ENCODE peak calls at places on chromosomes 4 and X, in eight cellular contexts. X is fibroblast of lung, I is AG04450, F is cardiac fibroblast, Z is pancreas, L is lower leg skin, Y is suprapubic skin, R is Panc1. S is an unnamed sample.

GRCh38 chr4:26782168-26782829 is 78.3 kb upstream of the STIM2 start:
- DNase-seq in R (no peak), F (peak; percentile 60), X (no peak), Z (no peak), I (no peak), L (no peak), Y (no peak), S (no peak)

GRCh38 chr4:78320353-78320935 is 231.1 kb upstream of the ANXA3 start:
- DNase-seq in I (no peak), X (no peak), F (no peak), R (no peak), Y (no peak), L (no peak), Z (no peak), S (peak; percentile 31)

GRCh38 chrX:134512566-134512965 is 52.6 kb downstream of the HPRT1 start:
- DNase-seq in X (peak; percentile 64), R (no peak), Z (no peak), F (peak; percentile 58), L (no peak), I (peak; percentile 61), Y (no peak), S (peak; percentile 49)

GRCh38 chrX:13864264-13864663 is 47.4 kb upstream of the GPM6B start:
- DNase-seq in I (no peak), R (no peak), Y (no peak), Z (no peak), X (peak; percentile 40), L (no peak), F (peak; percentile 61), S (no peak)

GRCh38 chr4:177155454-177155853 is 154.2 kb upstream of the NEIL3 start:
- DNase-seq in R (no peak), F (no peak), Z (no peak), L (no peak), I (no peak), X (no peak), Y (no peak), S (no peak)

GRCh38 chrX:37697169-37697760 is 11.7 kb downstream of the XK start:
- DNase-seq in Y (no peak), L (no peak), X (no peak), F (no peak), I (no peak), Z (peak; percentile 7), R (no peak), S (peak; percentile 4)

GRCh38 chr4:54226399-54227260 is 2.5 kb upstream of the PDGFRA start:
- DNase-seq in Z (no peak), L (peak; percentile 62), I (peak; percentile 71), F (peak; percentile 95), Y (peak; percentile 80), X (peak; percentile 89), R (no peak), S (no peak)

GRCh38 chr4:67892253-67892652 is 8.5 kb upstream of the TMPRSS11D start:
- DNase-seq in X (no peak), I (no peak), F (no peak), L (no peak), R (no peak), Y (no peak), Z (no peak), S (no peak)

GRCh38 chr4:131309628-131310027 is 1839.5 kb upstream of the PCDH10 start:
- DNase-seq in L (no peak), I (no peak), X (no peak), R (no peak), Y (no peak), Z (no peak), F (no peak), S (no peak)

GRCh38 chr4:139656614-139657486 is 8.8 kb upstream of the MGST2 start:
- DNase-seq in R (no peak), F (peak; percentile 84), I (peak; percentile 51), Y (no peak), Z (peak; percentile 55), X (peak; percentile 73), L (peak; percentile 49), S (no peak)

GRCh38 chr4:60611762-60612496 is 588.2 kb upstream of the ADGRL3 start:
- DNase-seq in X (no peak), Z (no peak), Y (no peak), L (no peak), R (no peak), I (no peak), F (no peak), S (no peak)

GRCh38 chrX:122816288-122816687 is 367.8 kb upstream of the GRIA3 start:
- DNase-seq in I (no peak), L (no peak), F (no peak), R (no peak), X (no peak), Z (no peak), Y (no peak), S (no peak)

GRCh38 chrX:129779747-129780146 is at the start of gene SASH3:
- DNase-seq in F (no peak), X (no peak), L (peak; percentile 24), R (no peak), Y (no peak), Z (no peak), I (no peak), S (no peak)

GRCh38 chrX:45799576-45799975 is 598.9 kb upstream of the DIPK2B start:
- DNase-seq in I (no peak), Y (no peak), L (no peak), X (no peak), Z (no peak), F (no peak), R (no peak), S (no peak)

GRCh38 chrX:45806410-45807121 is 605.9 kb upstream of the DIPK2B start:
- DNase-seq in L (no peak), X (peak; percentile 95), Y (no peak), R (no peak), I (no peak), Z (no peak), F (peak; percentile 85), S (peak; percentile 92)

GRCh38 chrX:45807572-45808425 is 607.1 kb upstream of the DIPK2B start:
- DNase-seq in Y (no peak), L (no peak), F (peak; percentile 62), X (peak; percentile 71), I (no peak), R (no peak), Z (no peak), S (peak; percentile 49)

GRCh38 chrX:45801554-45801953 is 600.9 kb upstream of the DIPK2B start:
- DNase-seq in X (peak; percentile 50), Y (no peak), Z (no peak), R (no peak), F (peak; percentile 54), I (no peak), L (no peak), S (no peak)

GRCh38 chrX:45803383-45803921 is 602.8 kb upstream of the DIPK2B start:
- DNase-seq in Y (no peak), I (no peak), Z (no peak), F (peak; percentile 72), R (peak; percentile 78), X (peak; percentile 90), L (no peak), S (peak; percentile 70)
- H3K4me3 ChIP-seq in Y (no peak overlapping the region), I (peak overlapping the region; percentile 18), Z (no peak overlapping the region), F (no peak overlapping the region), R (peak overlapping the region; percentile 29), X (peak overlapping the region; percentile 35), L (no peak overlapping the region), S (no peak overlapping the region)

GRCh38 chr4:76426272-76426671 is 5.3 kb upstream of the CCDC158 start:
- DNase-seq in R (no peak), I (no peak), X (no peak), F (peak; percentile 22), Z (no peak), L (no peak), Y (no peak), S (no peak)
- TF ChIP-seq CTCF in R (peak; percentile 62), I (no peak), X (no peak), F (no peak), Z (no peak), L (no peak), Y (no peak), S (peak; percentile 31)

GRCh38 chrX:32525234-32525633 is 686.1 kb downstream of the DMD start:
- DNase-seq in L (no peak), R (no peak), F (no peak), X (no peak), Y (no peak), Z (no peak), I (no peak), S (no peak)

GRCh38 chrX:32532282-32532681 is 679.1 kb downstream of the DMD start:
- DNase-seq in F (peak; percentile 1), Z (no peak), Y (no peak), X (peak; percentile 5), L (no peak), I (no peak), R (no peak), S (no peak)

GRCh38 chrX:32533848-32534247 is 677.5 kb downstream of the DMD start:
- DNase-seq in L (no peak), R (no peak), X (no peak), Y (no peak), I (no peak), F (no peak), Z (no peak), S (no peak)

DNA sequence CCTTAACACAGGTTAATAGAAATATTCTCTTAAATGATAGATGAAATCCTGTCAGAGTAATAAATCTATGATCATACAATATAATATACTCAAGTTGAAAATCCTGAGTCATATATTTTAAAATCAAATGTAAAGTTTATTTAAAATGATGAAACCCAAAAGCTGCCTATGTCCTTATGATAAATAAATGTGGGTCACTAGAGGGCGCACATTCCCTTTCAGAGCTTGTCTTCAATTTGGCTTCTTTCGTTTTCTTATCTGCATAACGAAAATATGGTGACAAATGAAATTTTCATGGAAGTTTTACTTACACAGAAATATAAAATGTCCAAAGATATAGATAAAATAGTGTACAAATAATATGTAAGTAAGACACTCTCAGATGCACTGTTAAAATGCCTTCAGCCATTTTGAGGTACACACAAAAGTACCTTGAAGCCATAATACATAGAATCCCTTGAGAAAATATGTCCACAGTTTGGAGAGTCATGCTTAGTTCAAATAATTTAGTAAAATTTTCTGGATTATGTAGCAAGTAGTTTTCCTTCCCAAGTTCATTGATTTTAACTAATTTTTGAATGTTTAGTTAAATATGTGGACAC is 680.4 kb downstream of the DMD start:
- DNase-seq in I (peak; percentile 1), F (peak; percentile 54), Y (no peak), X (peak; percentile 69), L (no peak), Z (no peak), R (no peak), S (peak; percentile 24)
- H3K4me3 ChIP-seq in I (no peak overlapping the region), F (no peak overlapping the region), Y (no peak overlapping the region), X (peak overlapping the region; percentile 16), L (no peak overlapping the region), Z (no peak overlapping the region), R (no peak overlapping the region), S (no peak overlapping the region)

GRCh38 chr4:3834921-3835521 is 68.8 kb downstream of the ADRA2C start:
- DNase-seq in L (no peak), X (no peak), R (no peak), I (no peak), Y (no peak), Z (no peak), F (no peak), S (no peak)

GRCh38 chr4:3836802-3837601 is 70.8 kb downstream of the ADRA2C start:
- DNase-seq in X (no peak), Z (no peak), F (no peak), L (no peak), Y (no peak), R (no peak), I (no peak), S (no peak)

GRCh38 chr4:3836041-3836801 is 70.0 kb downstream of the ADRA2C start:
- DNase-seq in I (no peak), Y (no peak), Z (no peak), X (no peak), R (no peak), F (no peak), L (no peak), S (no peak)

GRCh38 chr4:3834186-3834920 is 68.2 kb downstream of the ADRA2C start:
- DNase-seq in Y (no peak), F (no peak), Z (no peak), X (no peak), R (no peak), I (no peak), L (no peak), S (no peak)

GRCh38 chr4:3835527-3836040 is 69.4 kb downstream of the ADRA2C start:
- DNase-seq in I (no peak), L (no peak), X (no peak), F (no peak), Y (no peak), Z (no peak), R (no peak), S (no peak)
- TF ChIP-seq CTCF in I (no peak), L (no peak), X (no peak), F (no peak), Y (no peak), Z (no peak), R (no peak), S (no peak)

S was measured in astrocyte of the cerebellum.